ENCODE peak calls at places on chromosomes 16 and 17, in four cellular contexts. V is CD8-positive, alpha-beta memory T cell; W is OCI-LY7; H is WERI-Rb-1. A is an unnamed sample.

GRCh38 chr17:4986403-4986802 is 1.1 kb downstream of the CAMTA2 start:
- DNase-seq in V (no peak), W (no peak), H (no peak), A (no peak)

GRCh38 chr17:79057727-79058400 is 16.8 kb upstream of the ENGASE start:
- DNase-seq in V (no peak), W (no peak), H (no peak), A (no peak)

GRCh38 chr16:84241778-84242177 is 2.0 kb upstream of the KCNG4 start:
- DNase-seq in V (no peak), W (no peak), H (no peak), A (no peak)

GRCh38 chr17:4796550-4796915 is 569 bp downstream of the PSMB6 start:
- DNase-seq in V (no peak), W (no peak), H (peak; percentile 46), A (peak; percentile 12)

GRCh38 chr16:77556203-77556602 is 121.4 kb upstream of the ADAMTS18 start:
- DNase-seq in V (no peak), W (no peak), H (no peak), A (no peak)

GRCh38 chr16:48887646-48888045 is 277.7 kb upstream of the N4BP1 start:
- DNase-seq in V (no peak), W (no peak), H (no peak), A (no peak)

GRCh38 chr17:82603981-82604448 is 44.2 kb downstream of the WDR45B start:
- DNase-seq in V (no peak), W (no peak), H (no peak), A (no peak)

GRCh38 chr17:81509048-81509686 is 3.4 kb downstream of the ACTG1 start:
- DNase-seq in V (no peak), W (peak; percentile 44), H (peak; percentile 33), A (no peak)

GRCh38 chr16:88810166-88810867 is 1.4 kb downstream of the APRT start:
- DNase-seq in V (no peak), W (peak; percentile 58), H (no peak), A (no peak)

GRCh38 chr17:5555254-5555653 is 29.1 kb downstream of the NLRP1 start:
- DNase-seq in V (no peak), W (no peak), H (peak; percentile 35), A (no peak)

GRCh38 chr16:59058261-59058660 is 324.1 kb upstream of the GOT2 start:
- DNase-seq in V (no peak), W (no peak), H (no peak), A (no peak)

GRCh38 chr17:56230660-56231059 is 77.4 kb downstream of the ANKFN1 start:
- DNase-seq in V (no peak), W (no peak), H (no peak), A (no peak)

GRCh38 chr16:54286330-54287017 is at the start of gene IRX3:
- DNase-seq in V (no peak), W (no peak), H (peak; percentile 69), A (peak; percentile 91)

GRCh38 chr17:78960945-78961344 is 18.8 kb downstream of the LGALS3BP start:
- DNase-seq in V (no peak), W (no peak), H (no peak), A (no peak)

GRCh38 chr16:4937782-4938682 is 1.1 kb upstream of the PPL start:
- DNase-seq in V (no peak), W (no peak), H (no peak), A (no peak)

GRCh38 chr17:44564429-44564828 is 7.1 kb downstream of the FZD2 start:
- DNase-seq in V (no peak), W (no peak), H (no peak), A (no peak)

GRCh38 chr17:44558349-44559287 is 1.3 kb downstream of the FZD2 start:
- DNase-seq in V (no peak), W (no peak), H (no peak), A (no peak)

GRCh38 chr17:44559288-44560249 is 2.3 kb downstream of the FZD2 start:
- DNase-seq in V (no peak), W (no peak), H (no peak), A (no peak)

GRCh38 chr17:44557653-44558285 is 485 bp downstream of the FZD2 start:
- DNase-seq in V (peak; percentile 51), W (no peak), H (peak; percentile 45), A (no peak)

GRCh38 chr17:44561237-44561623 is 3.9 kb downstream of the FZD2 start:
- DNase-seq in V (no peak), W (no peak), H (no peak), A (no peak)
- H3K4me3 ChIP-seq in V (no peak overlapping the region), W (no peak overlapping the region), H (no peak overlapping the region), A (no peak overlapping the region)

GRCh38 chr17:49965522-49965905 is 3.5 kb upstream of the DLX4 start:
- DNase-seq in V (no peak), W (no peak), H (no peak), A (no peak)
- H3K4me3 ChIP-seq in V (no peak overlapping the region), W (no peak overlapping the region), H (peak overlapping the region; percentile 10), A (no peak overlapping the region)

GRCh38 chr17:75856062-75856681 is 1.0 kb upstream of the WBP2 start:
- DNase-seq in V (no peak), W (peak; percentile 66), H (no peak), A (no peak)

GRCh38 chr17:75855310-75856061 is at the start of gene WBP2:
- DNase-seq in V (peak; percentile 99), W (peak; percentile 100), H (peak; percentile 100), A (peak; percentile 100)

GRCh38 chr17:75853410-75853809 is 1.7 kb downstream of the WBP2 start:
- DNase-seq in V (no peak), W (no peak), H (no peak), A (no peak)

GRCh38 chr17:75854111-75854748 is 905 bp downstream of the WBP2 start:
- DNase-seq in V (no peak), W (no peak), H (peak; percentile 76), A (no peak)

GRCh38 chr17:75854881-75855309 is 240 bp downstream of the WBP2 start:
- DNase-seq in V (no peak), W (no peak), H (no peak), A (no peak)
- H3K4me3 ChIP-seq in V (peak overlapping the region; percentile 64), W (peak overlapping the region; percentile 78), H (peak overlapping the region; percentile 89), A (peak overlapping the region; percentile 87)

DNA sequence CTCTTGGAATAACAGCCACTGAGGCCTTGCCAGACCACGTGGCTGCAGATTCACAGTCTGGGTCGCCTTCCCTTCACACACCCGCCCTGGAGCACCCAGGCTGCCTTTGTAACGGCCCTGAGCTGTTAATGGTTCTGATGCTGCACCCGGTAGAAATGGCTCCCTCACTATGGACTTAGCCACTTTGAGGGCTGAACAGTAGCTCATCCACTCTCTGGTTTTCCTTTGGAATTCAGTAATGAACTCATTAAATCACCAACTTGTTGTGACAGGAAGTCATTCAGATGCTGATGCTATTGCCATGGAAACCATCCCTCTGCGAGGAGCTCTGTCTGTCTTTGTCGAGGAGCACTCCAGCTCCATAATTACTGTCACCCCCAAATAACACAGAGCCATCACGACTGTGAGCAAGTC is 59.2 kb downstream of the CDK5R1 start:
- DNase-seq in V (no peak), W (no peak), H (no peak), A (no peak)
- H3K4me3 ChIP-seq in V (no peak overlapping the region), W (no peak overlapping the region), H (no peak overlapping the region), A (no peak overlapping the region)

DNA sequence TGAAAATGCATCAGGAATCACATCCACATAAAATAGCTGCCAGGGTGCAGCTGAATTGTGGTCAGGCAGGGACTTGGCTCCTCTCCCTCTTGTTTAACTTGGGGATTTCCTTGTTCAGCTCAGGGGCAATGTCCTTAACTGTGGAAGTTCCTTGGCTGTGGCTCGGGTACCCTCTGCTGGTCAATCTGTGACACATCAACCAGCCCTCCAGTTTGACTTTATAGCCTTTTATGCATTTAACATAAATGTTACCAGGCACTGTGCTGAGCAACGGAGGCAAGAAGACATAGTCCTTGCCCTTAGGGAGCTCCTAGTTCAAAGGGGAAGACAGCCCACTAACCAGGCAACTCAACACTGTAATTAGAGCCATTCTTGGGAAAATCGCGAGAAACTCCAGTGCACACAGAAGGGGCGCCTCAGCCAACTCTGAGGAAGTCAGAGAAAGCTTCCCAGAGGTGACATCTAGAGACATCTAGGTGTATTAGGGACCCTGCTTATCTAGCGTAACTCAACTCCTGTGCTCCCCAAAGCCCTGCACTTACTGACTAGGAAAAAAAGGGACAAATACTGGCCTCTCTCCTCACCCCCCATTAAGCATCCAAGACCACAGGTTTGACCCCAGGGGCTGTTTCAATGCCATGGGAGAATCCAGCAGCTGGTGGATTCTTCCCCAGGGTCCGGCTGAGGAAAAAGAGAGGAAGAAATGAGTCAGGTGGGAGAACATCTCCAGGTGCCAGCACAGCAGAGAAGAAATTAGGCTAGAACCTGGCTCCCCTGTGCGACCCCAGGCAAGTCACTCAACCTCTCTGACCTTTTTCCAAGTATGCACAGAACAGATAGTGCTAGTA is 17.3 kb upstream of the EEF2K start:
- DNase-seq in V (peak; percentile 78), W (peak; percentile 88), H (peak; percentile 68), A (peak; percentile 74)
- H3K4me3 ChIP-seq in V (peak overlapping the region; percentile 51), W (peak overlapping the region; percentile 78), H (peak overlapping the region; percentile 68), A (no peak overlapping the region)

GRCh38 chr17:72113751-72114150 is 7.1 kb upstream of the SOX9 start:
- DNase-seq in V (no peak), W (no peak), H (no peak), A (no peak)

GRCh38 chr17:72110953-72111339 is 9.9 kb upstream of the SOX9 start:
- DNase-seq in V (no peak), W (no peak), H (no peak), A (no peak)

GRCh38 chr17:72111374-72111773 is 9.4 kb upstream of the SOX9 start:
- DNase-seq in V (no peak), W (no peak), H (peak; percentile 57), A (no peak)

GRCh38 chr17:72107100-72107499 is 13.7 kb upstream of the SOX9 start:
- DNase-seq in V (no peak), W (no peak), H (no peak), A (no peak)

DNA sequence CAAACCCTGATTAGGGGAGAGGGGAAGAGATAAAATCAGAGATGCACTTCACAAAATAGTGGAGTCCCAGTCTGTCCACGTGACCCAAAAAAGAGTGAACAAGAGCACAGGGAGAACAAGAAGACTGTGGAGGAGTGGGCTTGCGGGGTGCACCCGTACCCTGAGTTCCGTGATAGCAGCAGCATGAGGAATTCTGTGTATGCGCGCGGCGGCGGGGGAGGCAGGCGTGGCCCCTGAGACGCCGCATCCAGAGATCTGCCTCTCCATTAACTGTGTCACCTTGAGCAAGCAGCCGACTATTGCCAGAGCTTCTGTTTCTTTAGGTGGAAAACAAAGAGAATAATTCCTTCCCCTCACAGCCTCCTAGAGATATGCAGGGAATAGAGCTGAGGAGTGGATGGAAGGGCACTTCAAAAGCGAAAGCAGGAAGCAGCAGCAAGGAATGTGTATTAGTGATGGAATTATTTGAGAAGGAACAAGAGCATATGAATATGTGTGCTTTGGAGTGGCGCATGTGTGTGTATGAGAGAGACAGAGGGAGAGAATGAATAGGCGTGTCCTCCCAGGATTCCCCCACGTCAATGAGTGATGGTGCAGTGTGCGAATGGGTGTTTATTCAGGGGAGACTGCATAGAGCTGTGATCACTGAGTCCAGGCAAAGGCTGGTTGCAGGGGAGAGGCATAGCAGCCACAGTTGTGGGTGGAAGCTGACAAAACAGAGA is 10.4 kb upstream of the SOX9 start:
- DNase-seq in V (no peak), W (no peak), H (no peak), A (no peak)
- H3K4me3 ChIP-seq in V (no peak overlapping the region), W (no peak overlapping the region), H (no peak overlapping the region), A (no peak overlapping the region)

GRCh38 chr17:74442291-74442669 is 10.4 kb downstream of the GPRC5C start:
- DNase-seq in V (no peak), W (no peak), H (no peak), A (no peak)

GRCh38 chr17:74444406-74444805 is 12.5 kb downstream of the GPRC5C start:
- DNase-seq in V (no peak), W (no peak), H (peak; percentile 44), A (no peak)

GRCh38 chr17:74443516-74444296 is 11.8 kb downstream of the GPRC5C start:
- DNase-seq in V (no peak), W (no peak), H (no peak), A (no peak)

GRCh38 chr17:74441537-74441936 is 9.6 kb downstream of the GPRC5C start:
- DNase-seq in V (no peak), W (no peak), H (no peak), A (no peak)

GRCh38 chr17:74442670-74443515 is 11.0 kb downstream of the GPRC5C start:
- DNase-seq in V (no peak), W (peak; percentile 88), H (no peak), A (no peak)
- H3K4me3 ChIP-seq in V (no peak overlapping the region), W (peak overlapping the region; percentile 58), H (no peak overlapping the region), A (no peak overlapping the region)

A was measured in Jurkat, Clone E6-1.